ENCODE peak calls at places on chromosomes 12 and 14, in five cellular contexts. I is Calu3, L is dorsolateral prefrontal cortex, S is Panc1, E is neural crest cell. B is an unnamed sample.

GRCh38 chr12:49233842-49234526 is 30.9 kb upstream of the TUBA1C start:
- DNase-seq in I (no peak), S (no peak), L (peak; percentile 87), E (no peak), B (no peak)

GRCh38 chr14:94021416-94022157 is 4.6 kb upstream of the OTUB2 start:
- DNase-seq in S (no peak), L (no peak), I (no peak), E (no peak), B (no peak)

GRCh38 chr12:92030618-92031017 is 115.0 kb downstream of the BTG1 start:
- DNase-seq in L (no peak), I (no peak), S (no peak), E (no peak), B (no peak)

GRCh38 chr14:102540310-102541028 is 30.9 kb upstream of the ANKRD9 start:
- DNase-seq in S (no peak), I (no peak), E (no peak), L (no peak), B (peak; percentile 90)

GRCh38 chr14:95948608-95949007 is 72.0 kb downstream of the TUNAR start:
- DNase-seq in S (no peak), E (peak; percentile 19), L (no peak), I (no peak), B (no peak)

GRCh38 chr12:26571539-26571938 is 261.5 kb downstream of the ITPR2 start:
- DNase-seq in I (no peak), S (no peak), L (no peak), E (no peak), B (no peak)

GRCh38 chr12:25041006-25041741 is 92.3 kb upstream of the BCAT1 start:
- DNase-seq in L (no peak), E (no peak), I (no peak), S (no peak), B (no peak)

GRCh38 chr14:22434030-22434429 is 155.0 kb downstream of the DAD1 start:
- DNase-seq in E (no peak), I (no peak), L (no peak), S (no peak), B (no peak)

GRCh38 chr12:6369916-6370575 is 5.3 kb downstream of the SCNN1A start:
- DNase-seq in I (no peak), E (no peak), L (no peak), S (no peak), B (peak; percentile 76)

GRCh38 chr12:86233126-86233525 is 23.1 kb downstream of the MGAT4C start:
- DNase-seq in S (no peak), L (no peak), E (no peak), I (no peak), B (peak; percentile 21)

GRCh38 chr14:64203366-64204006 is 90.7 kb downstream of the ESR2 start:
- DNase-seq in I (no peak), E (no peak), L (no peak), S (no peak), B (no peak)

GRCh38 chr12:113340061-113340460 is 5.2 kb upstream of the SLC8B1 start:
- DNase-seq in E (no peak), S (no peak), I (no peak), L (no peak), B (no peak)

GRCh38 chr12:124979568-124979967 is 9.4 kb downstream of the DHX37 start:
- DNase-seq in S (no peak), I (no peak), E (no peak), L (no peak), B (no peak)

GRCh38 chr12:46468159-46468558 is 95.6 kb upstream of the SLC38A2 start:
- DNase-seq in I (no peak), L (no peak), S (no peak), E (no peak), B (peak; percentile 54)
- TF ChIP-seq CTCF in I (peak; percentile 17), L (no peak), S (no peak), E (no peak), B (no peak)

GRCh38 chr12:98840325-98840724 is 195.2 kb downstream of the APAF1 start:
- DNase-seq in I (no peak), S (no peak), L (no peak), E (no peak), B (no peak)

DNA sequence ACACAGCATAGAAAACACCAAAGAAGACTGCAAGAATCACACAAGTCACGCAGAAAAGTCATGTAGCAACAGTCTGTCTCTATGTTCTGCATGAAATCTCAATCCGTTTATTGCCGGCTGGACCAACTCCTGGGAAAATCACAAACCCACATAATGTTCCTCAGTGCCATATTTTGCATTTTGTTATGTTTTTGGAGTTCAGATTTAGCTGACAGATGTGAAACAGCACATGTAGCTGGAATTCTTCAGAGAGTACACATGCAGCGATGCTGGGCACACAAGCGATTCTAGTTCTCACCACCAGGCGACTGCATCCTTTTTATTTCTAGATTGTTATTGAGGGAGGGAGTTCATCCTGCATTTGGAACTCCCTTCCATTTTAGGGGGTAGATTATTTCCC is 193.2 kb downstream of the APAF1 start:
- DNase-seq in I (no peak), L (no peak), E (no peak), S (no peak), B (peak; percentile 12)
- TF ChIP-seq CTCF in I (no peak), L (peak; percentile 72), E (peak; percentile 52), S (peak; percentile 54), B (no peak)

GRCh38 chr12:52387859-52388258 is 2.4 kb upstream of the KRT84 start:
- DNase-seq in L (peak; percentile 62), S (no peak), E (no peak), I (no peak), B (no peak)
- TF ChIP-seq CTCF in L (no peak), S (no peak), E (no peak), I (no peak), B (no peak)

GRCh38 chr12:21301-22189 is 45.0 kb upstream of the IQSEC3 start:
- DNase-seq in S (no peak), I (no peak), E (no peak), L (no peak), B (no peak)

GRCh38 chr12:20757-21156 is 45.8 kb upstream of the IQSEC3 start:
- DNase-seq in S (no peak), E (no peak), L (no peak), I (no peak), B (no peak)

GRCh38 chr12:22530-23201 is 43.9 kb upstream of the IQSEC3 start:
- DNase-seq in I (no peak), S (no peak), E (no peak), L (no peak), B (no peak)

GRCh38 chr12:22190-22529 is 44.4 kb upstream of the IQSEC3 start:
- DNase-seq in S (no peak), L (no peak), I (no peak), E (no peak), B (no peak)
- TF ChIP-seq CTCF in S (no peak), L (no peak), I (no peak), E (no peak), B (no peak)

DNA sequence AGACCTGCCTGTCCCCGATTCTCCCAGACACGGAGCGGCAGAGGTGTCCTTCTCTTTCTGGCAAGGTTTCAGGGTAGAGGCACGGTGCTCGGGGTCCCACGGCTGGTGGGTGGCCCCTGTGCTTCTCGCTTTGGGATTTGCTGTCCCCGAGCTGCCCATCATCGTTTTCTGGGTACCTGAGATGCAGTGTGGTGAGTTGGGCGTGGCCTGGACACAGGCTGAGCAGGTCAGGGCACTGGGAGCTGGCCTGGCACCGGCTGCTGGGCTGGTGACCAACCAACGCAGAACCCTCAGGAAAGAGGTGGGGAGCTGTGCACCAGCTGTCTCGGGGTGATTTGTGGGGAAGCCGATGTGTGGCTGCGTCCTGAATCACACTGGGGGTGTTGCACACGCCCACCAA is 60.9 kb downstream of the KIF26A start:
- DNase-seq in I (no peak), E (no peak), L (no peak), S (no peak), B (no peak)
- TF ChIP-seq CTCF in I (no peak), E (no peak), L (no peak), S (no peak), B (no peak)

DNA sequence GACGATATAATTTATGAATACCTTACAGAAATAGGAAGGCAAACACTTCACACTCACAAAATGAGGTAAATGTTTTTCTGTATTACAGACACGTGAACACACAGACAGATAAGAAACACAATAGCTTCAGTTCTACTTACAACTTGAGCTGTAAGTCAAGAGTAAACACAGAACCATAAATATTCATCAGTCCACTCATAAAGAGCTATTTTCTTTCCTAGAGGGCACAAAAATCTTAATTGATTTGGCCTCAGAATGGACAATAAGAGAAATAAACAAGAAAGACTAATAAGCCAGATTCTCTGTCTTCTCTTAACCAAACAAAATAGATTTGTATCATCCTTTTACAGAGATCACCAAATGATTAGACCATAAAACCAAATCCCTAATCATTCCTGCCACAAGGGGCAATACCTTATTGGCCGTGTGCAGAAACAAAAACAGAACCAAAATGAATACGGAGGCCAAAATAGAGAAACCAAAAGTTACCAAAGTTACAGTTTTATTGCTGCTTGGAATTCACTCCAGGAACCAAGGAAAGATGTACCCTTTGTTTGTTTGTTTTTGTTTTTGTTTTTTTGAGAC is 38.1 kb upstream of the GARIN2 start:
- DNase-seq in S (no peak), L (no peak), I (no peak), E (no peak), B (peak; percentile 5)
- TF ChIP-seq CTCF in S (peak; percentile 13), L (peak; percentile 45), I (no peak), E (peak; percentile 58), B (no peak)

DNA sequence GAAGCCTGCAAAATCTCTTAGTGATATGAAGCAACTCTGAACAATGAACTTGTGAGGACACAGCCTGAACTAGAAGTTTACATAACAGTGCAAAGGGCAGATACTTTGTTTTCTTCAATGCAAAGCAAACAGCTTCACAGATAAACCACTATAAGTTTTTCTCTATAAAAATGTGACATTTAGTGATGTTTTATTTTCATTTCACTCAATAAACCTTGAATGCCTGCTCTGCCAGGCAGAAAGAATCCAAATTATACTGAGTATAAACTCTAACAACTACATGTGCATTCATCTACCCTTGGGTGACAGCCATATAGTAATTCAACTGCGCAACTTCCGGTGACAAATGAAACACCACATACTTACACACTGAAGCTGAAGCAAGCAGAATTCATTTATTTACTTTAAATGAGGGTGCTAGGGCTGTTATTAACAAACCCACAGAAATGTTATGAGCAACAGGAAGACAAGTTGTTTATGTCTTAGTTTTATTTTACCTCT is 10.3 kb downstream of the DCP1B start:
- DNase-seq in L (no peak), E (no peak), S (peak; percentile 64), I (no peak), B (peak; percentile 80)
- TF ChIP-seq CTCF in L (no peak), E (no peak), S (no peak), I (no peak), B (no peak)

DNA sequence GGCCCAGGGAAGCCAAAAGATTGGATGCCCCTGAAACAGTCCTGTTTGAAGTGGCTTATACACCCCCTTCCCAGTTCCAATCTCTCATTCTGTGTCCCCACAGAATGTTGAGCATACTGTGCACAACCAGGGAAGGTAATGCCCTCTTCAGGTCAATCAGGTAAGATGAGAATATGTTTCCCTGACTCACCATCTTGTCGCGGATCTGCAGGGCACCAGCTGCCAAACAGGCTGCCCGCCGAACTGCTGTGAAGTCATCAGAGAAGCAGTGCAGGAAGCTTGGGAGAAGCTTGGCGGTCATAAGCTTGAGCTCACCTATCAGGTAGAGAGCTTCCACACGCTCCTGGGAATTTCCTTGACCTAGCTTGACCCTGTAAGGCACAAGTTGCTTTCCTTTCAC is 9.6 kb downstream of the RIOX1 start:
- DNase-seq in E (no peak), I (no peak), S (no peak), L (no peak), B (peak; percentile 64)
- TF ChIP-seq CTCF in E (no peak), I (no peak), S (no peak), L (no peak), B (no peak)

GRCh38 chr14:88535149-88535548 is 19.7 kb downstream of the PTPN21 start:
- DNase-seq in I (peak; percentile 56), E (no peak), S (no peak), L (no peak), B (no peak)
- TF ChIP-seq CTCF in I (no peak), E (peak; percentile 37), S (no peak), L (no peak), B (no peak)